ENCODE peak calls at places on chromosomes 5 and 9, in six cellular contexts. N is heart left ventricle, D is A549, F is transverse colon, P is breast epithelium, B is ovary. A is an unnamed sample.

GRCh38 chr5:98173334-98173733 is 600.1 kb upstream of the RGMB start:
- DNase-seq in N (no peak), D (no peak), F (no peak), P (no peak), B (no peak), A (no peak)

GRCh38 chr9:136597965-136598364 is 52.1 kb upstream of the NOTCH1 start:
- DNase-seq in N (no peak), D (no peak), F (no peak), P (no peak), B (no peak), A (no peak)

GRCh38 chr5:139065296-139065695 is 132.9 kb downstream of the SIL1 start:
- DNase-seq in N (no peak), D (no peak), F (no peak), P (no peak), B (no peak), A (no peak)

GRCh38 chr9:120913673-120914266 is 12.8 kb downstream of the TRAF1 start:
- DNase-seq in N (no peak), D (no peak), F (no peak), P (no peak), B (no peak), A (no peak)

GRCh38 chr5:38968665-38969064 is 105.5 kb downstream of the RICTOR start:
- DNase-seq in N (no peak), D (no peak), F (no peak), P (no peak), B (no peak), A (no peak)

GRCh38 chr9:118896356-118897000 is 472.8 kb downstream of the BRINP1 start:
- DNase-seq in N (no peak), D (no peak), F (no peak), P (no peak), B (no peak), A (peak)

GRCh38 chr9:38343037-38343436 is 49.5 kb upstream of the ALDH1B1 start:
- DNase-seq in N (no peak), D (no peak), F (no peak), P (no peak), B (no peak), A (no peak)

GRCh38 chr5:143147918-143148317 is 255.6 kb downstream of the NR3C1 start:
- DNase-seq in N (no peak), D (no peak), F (no peak), P (no peak), B (peak), A (no peak)

GRCh38 chr9:104494808-104495207 is 9.3 kb upstream of the OR13F1 start:
- DNase-seq in N (no peak), D (no peak), F (no peak), P (no peak), B (no peak), A (no peak)

GRCh38 chr9:82216435-82216834 is 227.9 kb downstream of the SPATA31D1 start:
- DNase-seq in N (no peak), D (no peak), F (no peak), P (no peak), B (no peak), A (no peak)

GRCh38 chr9:137297966-137298365 is 4.1 kb downstream of the NRARP start:
- DNase-seq in N (no peak), D (no peak), F (no peak), P (no peak), B (no peak), A (no peak)

GRCh38 chr9:81804306-81804705 is 115.0 kb upstream of the TLE1 start:
- DNase-seq in N (no peak), D (no peak), F (no peak), P (no peak), B (no peak), A (peak)

GRCh38 chr5:143527808-143528207 is 124.3 kb upstream of the NR3C1 start:
- DNase-seq in N (no peak), D (no peak), F (no peak), P (no peak), B (no peak), A (no peak)

GRCh38 chr5:40841068-40841805 is at the start of gene CARD6:
- DNase-seq in N (no peak), D (peak), F (no peak), P (no peak), B (no peak), A (peak)
- H3K27ac ChIP-seq in N (peak), D (peak), F (peak), P (peak), B (no peak), A (peak)

GRCh38 chr5:152456815-152457443 is 51.9 kb upstream of the NMUR2 start:
- DNase-seq in N (no peak), D (no peak), F (no peak), P (no peak), B (no peak), A (no peak)

GRCh38 chr5:152464048-152464447 is 59.0 kb upstream of the NMUR2 start:
- DNase-seq in N (no peak), D (no peak), F (no peak), P (no peak), B (no peak), A (no peak)

GRCh38 chr5:152466079-152466745 is 61.1 kb upstream of the NMUR2 start:
- DNase-seq in N (no peak), D (no peak), F (no peak), P (no peak), B (no peak), A (no peak)

DNA sequence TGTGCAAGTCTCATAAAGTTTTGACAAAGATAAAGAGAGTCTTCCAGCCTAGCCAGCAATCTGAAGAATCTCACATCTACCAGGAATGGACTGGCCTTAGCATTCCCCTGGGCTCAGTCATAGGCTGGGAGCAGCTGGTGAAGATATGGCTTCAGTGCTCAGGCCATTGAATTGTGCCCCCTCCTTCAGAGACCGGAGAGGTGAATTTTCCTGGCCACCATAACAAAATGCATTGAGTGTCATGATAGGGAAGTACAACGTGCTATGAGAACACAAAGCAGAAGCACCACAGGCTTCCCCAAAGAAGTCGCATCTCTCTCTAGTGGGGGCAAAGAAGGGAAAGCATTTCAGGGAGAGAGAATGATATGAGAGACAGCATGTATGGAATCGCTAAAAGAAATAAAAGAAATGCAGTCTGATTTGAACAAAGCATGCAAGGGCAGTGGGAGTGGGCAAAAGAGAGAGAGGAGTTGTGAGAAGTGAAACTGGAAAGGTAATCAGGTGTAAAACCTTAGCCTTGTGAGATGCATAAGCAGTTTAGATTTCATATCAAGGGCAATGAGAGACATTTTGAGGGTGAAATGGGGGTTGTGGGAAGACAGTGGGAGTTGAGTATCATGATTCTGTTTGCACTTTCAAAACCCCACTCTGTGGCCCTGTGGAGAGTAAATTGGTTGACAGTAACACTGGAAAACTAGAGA is 57.1 kb upstream of the NMUR2 start:
- DNase-seq in N (no peak), D (peak), F (no peak), P (no peak), B (no peak), A (no peak)
- TF ChIP-seq CTCF in N (peak), D (peak), F (no peak), P (no peak), B (no peak), A (no peak)

GRCh38 chr5:160470437-160471341 is 49.0 kb downstream of the PTTG1 start:
- DNase-seq in N (no peak), D (no peak), F (peak), P (no peak), B (no peak), A (peak)
- TF ChIP-seq POLR2A in N (no peak), D (no peak), F (no peak), P (no peak), B (no peak), A (no peak)

DNA sequence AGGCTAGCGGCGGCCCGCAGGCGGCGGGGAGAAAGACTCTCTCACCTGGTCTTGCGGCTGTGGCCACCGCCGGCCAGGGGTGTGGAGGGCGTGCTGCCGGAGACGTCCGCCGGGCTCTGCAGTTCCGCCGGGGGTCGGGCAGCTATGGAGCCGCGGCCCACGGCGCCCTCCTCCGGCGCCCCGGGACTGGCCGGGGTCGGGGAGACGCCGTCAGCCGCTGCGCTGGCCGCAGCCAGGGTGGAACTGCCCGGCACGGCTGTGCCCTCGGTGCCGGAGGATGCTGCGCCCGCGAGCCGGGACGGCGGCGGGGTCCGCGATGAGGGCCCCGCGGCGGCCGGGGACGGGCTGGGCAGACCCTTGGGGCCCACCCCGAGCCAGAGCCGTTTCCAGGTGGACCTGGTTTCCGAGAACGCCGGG is 253 bp downstream of the SLC12A2 start:
- DNase-seq in N (no peak), D (peak), F (no peak), P (no peak), B (no peak), A (no peak)
- H3K27ac ChIP-seq in N (peak), D (peak), F (peak), P (peak), B (peak), A (no peak)

GRCh38 chr5:59660737-59661136 is 232.8 kb downstream of the PDE4D start:
- DNase-seq in N (no peak), D (peak), F (no peak), P (no peak), B (no peak), A (no peak)
- TF ChIP-seq CTCF in N (no peak), D (peak), F (peak), P (no peak), B (no peak), A (no peak)